ENCODE peak calls at places on chromosomes 12 and 14, in seven cellular contexts. One of them, this sample, is unnamed.

GRCh38 chr14:106848330-106849121 is 1322.1 kb downstream of the TMEM121 start:
- DNase-seq in BJ: no peak
- DNase-seq in IMR-90: no peak
- DNase-seq in GM23248: no peak
- DNase-seq in heart left ventricle: no peak
- DNase-seq in transverse colon: peak; percentile 53
- DNase-seq in A549: no peak
- DNase-seq in this sample: peak; percentile 75

GRCh38 chr12:113453330-113453729 is 18.3 kb downstream of the LHX5 start:
- DNase-seq in BJ: no peak
- DNase-seq in IMR-90: no peak
- DNase-seq in GM23248: no peak
- DNase-seq in heart left ventricle: no peak
- DNase-seq in transverse colon: no peak
- DNase-seq in A549: no peak
- DNase-seq in this sample: no peak

GRCh38 chr14:71661441-71661840 is 270.8 kb upstream of the RGS6 start:
- DNase-seq in BJ: no peak
- DNase-seq in IMR-90: no peak
- DNase-seq in GM23248: no peak
- DNase-seq in heart left ventricle: no peak
- DNase-seq in transverse colon: no peak
- DNase-seq in A549: no peak
- DNase-seq in this sample: no peak

GRCh38 chr12:44788731-44789130 is 87.4 kb downstream of the NELL2 start:
- DNase-seq in BJ: no peak
- DNase-seq in IMR-90: no peak
- DNase-seq in GM23248: no peak
- DNase-seq in heart left ventricle: no peak
- DNase-seq in transverse colon: no peak
- DNase-seq in A549: no peak
- DNase-seq in this sample: no peak

GRCh38 chr12:42660968-42661937 is 71.7 kb upstream of the PRICKLE1 start:
- DNase-seq in BJ: no peak
- DNase-seq in IMR-90: no peak
- DNase-seq in GM23248: no peak
- DNase-seq in heart left ventricle: no peak
- DNase-seq in transverse colon: no peak
- DNase-seq in A549: no peak
- DNase-seq in this sample: no peak

GRCh38 chr12:95547522-95548055 is 3.7 kb downstream of the USP44 start:
- DNase-seq in BJ: no peak
- DNase-seq in IMR-90: peak; percentile 96
- DNase-seq in GM23248: peak; percentile 57
- DNase-seq in heart left ventricle: no peak
- DNase-seq in transverse colon: no peak
- DNase-seq in A549: no peak
- DNase-seq in this sample: peak; percentile 22

GRCh38 chr14:91062600-91062999 is 2.2 kb upstream of the RPS6KA5 start:
- DNase-seq in BJ: no peak
- DNase-seq in IMR-90: no peak
- DNase-seq in GM23248: no peak
- DNase-seq in heart left ventricle: no peak
- DNase-seq in transverse colon: no peak
- DNase-seq in A549: no peak
- DNase-seq in this sample: no peak

GRCh38 chr12:9143137-9143536 is 27.4 kb upstream of the A2M start:
- DNase-seq in BJ: no peak
- DNase-seq in IMR-90: no peak
- DNase-seq in GM23248: no peak
- DNase-seq in heart left ventricle: no peak
- DNase-seq in transverse colon: no peak
- DNase-seq in A549: no peak
- DNase-seq in this sample: no peak

GRCh38 chr12:121916719-121917118 is 1.7 kb upstream of the CFAP251 start:
- DNase-seq in BJ: no peak
- DNase-seq in IMR-90: peak; percentile 67
- DNase-seq in GM23248: peak; percentile 48
- DNase-seq in heart left ventricle: no peak
- DNase-seq in transverse colon: no peak
- DNase-seq in A549: no peak
- DNase-seq in this sample: peak; percentile 47

DNA sequence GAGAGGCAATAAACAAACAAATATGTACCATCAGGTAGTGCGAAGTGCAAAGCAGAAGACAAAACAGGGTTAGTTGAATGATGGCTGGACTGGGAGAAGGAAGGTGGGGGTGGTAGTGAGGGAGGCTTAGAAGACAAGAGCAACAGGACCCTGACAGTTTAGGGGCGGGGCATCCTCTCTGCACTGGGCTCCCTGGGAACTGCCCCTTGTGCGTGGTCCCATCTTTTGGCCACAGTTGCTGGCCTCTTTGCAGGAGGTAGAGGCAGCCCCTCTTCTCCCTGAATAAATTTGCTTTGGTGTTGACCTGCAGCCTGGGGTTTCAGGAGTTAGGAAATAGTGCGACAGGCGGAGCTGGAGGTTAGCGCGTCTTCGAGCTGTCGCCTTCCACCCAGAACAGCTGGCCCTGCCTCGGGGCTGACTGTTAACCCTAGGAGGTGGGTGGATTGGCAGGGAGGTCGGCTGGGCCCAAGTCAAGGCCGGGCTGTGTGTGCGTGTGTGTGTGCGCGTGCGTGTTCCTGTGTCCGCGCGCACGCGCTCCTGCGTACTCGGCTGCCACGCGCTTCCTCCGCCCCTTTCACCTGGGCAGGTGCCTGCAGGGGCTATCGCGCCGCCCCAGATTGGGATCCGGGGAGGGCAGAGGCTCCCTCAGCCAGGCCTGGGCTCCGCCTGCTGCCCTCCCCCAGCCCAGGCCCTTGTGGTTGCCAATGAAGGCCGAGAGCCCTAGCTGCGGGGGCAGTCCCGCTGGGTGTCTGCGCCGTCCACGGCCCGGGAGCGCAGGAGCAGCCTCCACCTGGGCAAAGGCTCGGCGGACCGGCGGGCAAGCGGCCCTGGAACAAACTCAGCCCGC is 180.8 kb downstream of the ADCK1 start:
- DNase-seq in BJ: no peak
- DNase-seq in IMR-90: no peak
- DNase-seq in GM23248: no peak
- DNase-seq in heart left ventricle: peak; percentile 55
- DNase-seq in transverse colon: peak; percentile 46
- DNase-seq in A549: no peak
- DNase-seq in this sample: no peak
- H3K4me3 ChIP-seq in BJ: no peak overlapping the region
- H3K4me3 ChIP-seq in IMR-90: no peak overlapping the region
- H3K4me3 ChIP-seq in GM23248: no peak overlapping the region
- H3K4me3 ChIP-seq in heart left ventricle: peak overlapping the region; percentile 35
- H3K4me3 ChIP-seq in transverse colon: peak overlapping the region; percentile 28
- H3K4me3 ChIP-seq in A549: peak overlapping the region; percentile 43
- H3K4me3 ChIP-seq in this sample: no peak overlapping the region

DNA sequence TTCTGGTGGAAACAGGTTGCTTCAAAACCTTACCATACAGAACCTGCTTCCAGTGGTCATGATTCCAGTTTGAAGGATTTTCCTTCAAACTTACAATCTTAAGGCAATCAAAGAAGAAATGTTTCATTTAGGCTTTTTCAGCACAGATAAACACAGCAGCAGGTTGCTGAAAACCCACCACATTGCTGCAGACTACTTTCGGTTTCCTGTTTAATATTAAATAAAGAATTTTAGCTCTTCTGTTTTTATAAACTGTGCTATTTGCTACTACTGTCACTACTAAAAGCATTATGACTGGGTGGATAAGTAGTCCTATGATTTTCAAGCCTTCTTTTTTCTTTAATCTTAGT is 13.2 kb upstream of the FOXN3 start:
- DNase-seq in BJ: no peak
- DNase-seq in IMR-90: peak; percentile 30
- DNase-seq in GM23248: no peak
- DNase-seq in heart left ventricle: no peak
- DNase-seq in transverse colon: no peak
- DNase-seq in A549: no peak
- DNase-seq in this sample: no peak
- H3K4me3 ChIP-seq in BJ: no peak overlapping the region
- H3K4me3 ChIP-seq in IMR-90: peak overlapping the region; percentile 20
- H3K4me3 ChIP-seq in GM23248: peak overlapping the region; percentile 65
- H3K4me3 ChIP-seq in heart left ventricle: peak overlapping the region; percentile 18
- H3K4me3 ChIP-seq in transverse colon: peak overlapping the region; percentile 8
- H3K4me3 ChIP-seq in A549: no peak overlapping the region
- H3K4me3 ChIP-seq in this sample: peak overlapping the region; percentile 21

GRCh38 chr14:21233457-21234076 is 35.7 kb downstream of the HNRNPC start:
- DNase-seq in BJ: no peak
- DNase-seq in IMR-90: no peak
- DNase-seq in GM23248: peak; percentile 48
- DNase-seq in heart left ventricle: no peak
- DNase-seq in transverse colon: no peak
- DNase-seq in A549: no peak
- DNase-seq in this sample: peak; percentile 34
- H3K4me3 ChIP-seq in BJ: no peak overlapping the region
- H3K4me3 ChIP-seq in IMR-90: no peak overlapping the region
- H3K4me3 ChIP-seq in GM23248: no peak overlapping the region
- H3K4me3 ChIP-seq in heart left ventricle: no peak overlapping the region
- H3K4me3 ChIP-seq in transverse colon: no peak overlapping the region
- H3K4me3 ChIP-seq in A549: no peak overlapping the region
- H3K4me3 ChIP-seq in this sample: no peak overlapping the region

GRCh38 chr12:109995703-109996482 is at the start of gene GIT2:
- DNase-seq in BJ: no peak
- DNase-seq in IMR-90: peak; percentile 90
- DNase-seq in GM23248: peak; percentile 96
- DNase-seq in heart left ventricle: peak; percentile 97
- DNase-seq in transverse colon: peak; percentile 95
- DNase-seq in A549: peak; percentile 95
- DNase-seq in this sample: peak; percentile 90
- H3K4me3 ChIP-seq in BJ: peak within 1 kb of the TSS; percentile 91
- H3K4me3 ChIP-seq in IMR-90: peak within 1 kb of the TSS; percentile 85
- H3K4me3 ChIP-seq in GM23248: peak within 1 kb of the TSS; percentile 85
- H3K4me3 ChIP-seq in heart left ventricle: peak within 1 kb of the TSS; percentile 90
- H3K4me3 ChIP-seq in transverse colon: peak within 1 kb of the TSS; percentile 84
- H3K4me3 ChIP-seq in A549: peak within 1 kb of the TSS; percentile 85
- H3K4me3 ChIP-seq in this sample: peak within 1 kb of the TSS; percentile 91